ENCODE peak calls at places on chromosomes 16 and 17, in five cellular contexts. J is body of pancreas; Z is aorta; H is lower leg skin; L is Jurkat, Clone E6-1. D is an unnamed sample.
A peak's percentile ranks its signal among the peaks of the same experiment; 100 is the strongest.

GRCh38 chr16:9053006-9053601 is 38.3 kb upstream of the HAPSTR1 start:
- DNase-seq in H (no peak), J (peak; percentile 44), L (no peak), Z (peak; percentile 79), D (no peak)

GRCh38 chr16:30397776-30398659 is 2.8 kb downstream of the ZNF48 start:
- DNase-seq in H (no peak), J (no peak), Z (no peak), L (no peak), D (peak; percentile 76)

GRCh38 chr16:19292186-19292585 is 6.7 kb downstream of the CLEC19A start:
- DNase-seq in H (no peak), Z (no peak), L (no peak), J (no peak), D (no peak)

GRCh38 chr17:42163113-42163512 is 8.3 kb upstream of the RAB5C start:
- DNase-seq in J (no peak), L (no peak), H (no peak), Z (no peak), D (no peak)

GRCh38 chr17:74369221-74369620 is 1.9 kb downstream of the GPR142 start:
- DNase-seq in L (no peak), H (no peak), J (peak; percentile 41), Z (no peak), D (peak; percentile 87)

GRCh38 chr17:9002610-9003354 is 18.5 kb upstream of the NTN1 start:
- DNase-seq in L (no peak), H (no peak), J (peak; percentile 34), Z (peak; percentile 86), D (peak; percentile 81)

GRCh38 chr17:31202968-31203367 is 94.1 kb downstream of the OMG start:
- DNase-seq in J (no peak), H (no peak), L (no peak), Z (no peak), D (peak; percentile 14)

GRCh38 chr16:64131423-64131822 is 990.4 kb downstream of the CDH11 start:
- DNase-seq in L (no peak), J (no peak), H (no peak), Z (no peak), D (no peak)

GRCh38 chr17:82845163-82845807 is 5.5 kb upstream of the ZNF750 start:
- DNase-seq in J (no peak), H (no peak), Z (peak; percentile 77), L (no peak), D (peak; percentile 83)

GRCh38 chr17:55237826-55238196 is 26.9 kb upstream of the HLF start:
- DNase-seq in H (no peak), Z (no peak), J (no peak), L (no peak), D (no peak)

GRCh38 chr17:35973333-35974260 is 7.7 kb downstream of the CCL16 start:
- DNase-seq in L (no peak), J (peak; percentile 42), Z (no peak), H (no peak), D (no peak)

GRCh38 chr16:57392694-57393093 is 11.9 kb upstream of the CCL17 start:
- DNase-seq in Z (no peak), L (no peak), H (no peak), J (peak; percentile 37), D (peak; percentile 11)

GRCh38 chr17:72305964-72306551 is 185.2 kb downstream of the SOX9 start:
- DNase-seq in H (no peak), L (no peak), Z (no peak), J (no peak), D (no peak)

GRCh38 chr16:89700649-89701424 is 668 bp downstream of the SPATA2L start:
- DNase-seq in J (peak; percentile 82), H (no peak), Z (no peak), L (no peak), D (peak; percentile 93)

GRCh38 chr16:50183316-50183715 is 30.2 kb downstream of the TENT4B start:
- DNase-seq in J (no peak), L (no peak), H (no peak), Z (no peak), D (no peak)

GRCh38 chr17:4806770-4807533 is at the start of gene PLD2:
- DNase-seq in L (peak; percentile 64), H (peak; percentile 76), Z (peak; percentile 94), J (peak; percentile 89), D (peak; percentile 97)

GRCh38 chr17:66507982-66508760 is 205.8 kb downstream of the PRKCA start:
- DNase-seq in L (no peak), Z (no peak), J (no peak), H (no peak), D (no peak)

GRCh38 chr16:24988593-24989338 is 26.4 kb downstream of the ARHGAP17 start:
- DNase-seq in H (no peak), J (peak; percentile 59), Z (no peak), L (no peak), D (no peak)

GRCh38 chr17:81031571-81032550 is 3.1 kb upstream of the BAIAP2 start:
- DNase-seq in H (no peak), L (no peak), Z (peak; percentile 77), J (no peak), D (peak; percentile 84)

GRCh38 chr16:19520861-19521331 is 1.0 kb downstream of the GDE1 start:
- DNase-seq in Z (no peak), H (no peak), J (no peak), L (no peak), D (no peak)

GRCh38 chr17:55421179-55421934 is at the start of gene MMD:
- DNase-seq in L (no peak), H (peak; percentile 42), Z (no peak), J (no peak), D (peak; percentile 90)

GRCh38 chr16:89785523-89786155 is 30.8 kb downstream of the FANCA start:
- DNase-seq in J (no peak), H (no peak), L (peak; percentile 4), Z (no peak), D (no peak)

GRCh38 chr16:68798398-68798797 is 44.9 kb upstream of the TANGO6 start:
- DNase-seq in L (no peak), J (no peak), Z (no peak), H (peak; percentile 32), D (no peak)

GRCh38 chr16:3490911-3491629 is 4.2 kb downstream of the C16orf90 start:
- DNase-seq in J (peak; percentile 35), Z (peak; percentile 69), L (no peak), H (no peak), D (no peak)

GRCh38 chr16:61050547-61050946 is 985.7 kb downstream of the CDH8 start:
- DNase-seq in J (no peak), H (no peak), L (no peak), Z (no peak), D (no peak)

GRCh38 chr16:53925011-53925410 is 221.1 kb downstream of the FTO start:
- DNase-seq in L (peak; percentile 78), Z (no peak), H (no peak), J (no peak), D (no peak)

GRCh38 chr17:75685508-75685907 is 18.4 kb downstream of the SAP30BP start:
- DNase-seq in H (no peak), J (no peak), Z (no peak), L (no peak), D (no peak)

GRCh38 chr17:13885953-13886889 is 183.1 kb upstream of the COX10 start:
- DNase-seq in Z (no peak), J (no peak), H (no peak), L (no peak), D (no peak)
- H3K4me3 ChIP-seq in Z (no peak overlapping the region), J (no peak overlapping the region), H (no peak overlapping the region), L (no peak overlapping the region), D (no peak overlapping the region)

DNA sequence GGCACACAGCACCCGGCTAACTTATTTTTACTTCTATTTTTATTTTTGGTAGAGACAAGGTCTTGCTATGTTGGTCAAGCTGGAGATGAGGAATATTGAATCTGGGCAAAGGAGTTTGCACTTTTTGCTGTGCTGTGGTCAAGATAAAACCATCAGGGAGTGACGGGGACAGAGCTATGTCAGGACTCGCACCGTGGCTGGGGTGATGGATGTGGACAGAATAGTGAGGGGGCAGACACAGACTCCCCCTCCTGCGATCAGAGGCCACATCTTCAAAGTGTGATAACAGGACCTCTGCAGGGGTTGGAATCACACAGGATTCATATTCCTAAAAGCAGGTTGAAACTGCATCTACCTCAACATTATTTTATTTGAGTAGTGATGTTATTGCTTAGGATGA is 25.6 kb downstream of the IL21R start:
- DNase-seq in L (no peak), J (no peak), Z (peak; percentile 27), H (peak; percentile 3), D (no peak)
- H3K4me3 ChIP-seq in L (no peak overlapping the region), J (no peak overlapping the region), Z (no peak overlapping the region), H (no peak overlapping the region), D (no peak overlapping the region)

GRCh38 chr17:43720311-43721060 is 38.1 kb downstream of the SOST start:
- DNase-seq in J (peak; percentile 75), H (peak; percentile 58), Z (peak; percentile 94), L (peak; percentile 46), D (peak; percentile 96)
- H3K4me3 ChIP-seq in J (peak overlapping the region; percentile 60), H (peak overlapping the region; percentile 67), Z (no peak overlapping the region), L (peak overlapping the region; percentile 57), D (peak overlapping the region; percentile 52)

GRCh38 chr17:16407911-16408588 is 7.3 kb upstream of the TRPV2 start:
- DNase-seq in Z (peak; percentile 86), H (peak; percentile 70), L (no peak), J (peak; percentile 73), D (peak; percentile 81)
- H3K4me3 ChIP-seq in Z (no peak overlapping the region), H (no peak overlapping the region), L (no peak overlapping the region), J (no peak overlapping the region), D (no peak overlapping the region)

GRCh38 chr16:75459691-75460090 is 4.8 kb downstream of the TMEM170A start:
- DNase-seq in Z (no peak), H (no peak), L (no peak), J (no peak), D (peak; percentile 22)
- H3K4me3 ChIP-seq in Z (no peak overlapping the region), H (no peak overlapping the region), L (no peak overlapping the region), J (no peak overlapping the region), D (no peak overlapping the region)

DNA sequence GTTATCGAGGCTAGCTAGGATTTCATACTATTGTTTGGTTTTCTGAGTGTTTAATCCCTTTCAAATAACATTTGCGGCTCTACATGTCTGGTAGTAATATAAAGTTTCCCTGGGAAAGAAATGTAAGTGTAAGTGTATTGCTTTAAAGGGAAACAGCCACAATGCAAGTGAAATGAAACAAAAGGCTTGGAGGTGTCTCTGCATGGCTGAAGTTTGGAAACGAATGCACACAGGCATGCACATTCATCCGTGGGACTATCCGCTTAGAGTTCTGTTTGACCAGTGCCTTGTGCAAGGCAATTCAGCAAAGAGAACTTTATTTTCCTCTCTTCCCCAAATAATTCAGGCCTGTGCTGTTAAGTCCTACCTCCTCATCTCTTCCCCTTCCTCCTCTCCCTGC is 56.1 kb upstream of the MRTFB start:
- DNase-seq in J (no peak), L (no peak), H (no peak), Z (no peak), D (no peak)
- H3K4me3 ChIP-seq in J (no peak overlapping the region), L (no peak overlapping the region), H (no peak overlapping the region), Z (no peak overlapping the region), D (no peak overlapping the region)